ENCODE peak calls at places on chromosomes 4 and X, in four cellular contexts. N is left cardiac atrium, E is left lung, R is Right ventricle myocardium superior. Q is an unnamed sample.

GRCh38 chr4:94669672-94670664 is 87.8 kb upstream of the BMPR1B start:
- ATAC-seq in N (no peak), E (no peak), R (no peak), Q (no peak)

GRCh38 chr4:8394806-8395205 is 45.7 kb downstream of the ACOX3 start:
- ATAC-seq in N (no peak), E (no peak), R (peak; percentile 4), Q (no peak)

GRCh38 chr4:99945718-99946345 is 586 bp downstream of the DNAJB14 start:
- ATAC-seq in N (no peak), E (peak; percentile 3), R (peak; percentile 11), Q (peak; percentile 22)

GRCh38 chrX:150736478-150736877 is 43.3 kb downstream of the MTMR1 start:
- ATAC-seq in N (no peak), E (no peak), R (no peak), Q (no peak)

GRCh38 chr4:23909671-23910070 is 19.8 kb upstream of the PPARGC1A start:
- ATAC-seq in N (no peak), E (no peak), R (no peak), Q (no peak)

GRCh38 chrX:81957900-81958545 is 756.1 kb downstream of the SH3BGRL start:
- ATAC-seq in N (no peak), E (peak; percentile 69), R (no peak), Q (peak; percentile 52)

GRCh38 chrX:9147631-9148189 is 113.8 kb upstream of the FAM9B start:
- ATAC-seq in N (no peak), E (no peak), R (no peak), Q (no peak)

GRCh38 chrX:47482065-47482511 is 934 bp downstream of the ZNF41 start:
- ATAC-seq in N (no peak), E (no peak), R (no peak), Q (no peak)

GRCh38 chrX:129798456-129798855 is 18.7 kb downstream of the SASH3 start:
- ATAC-seq in N (no peak), E (no peak), R (no peak), Q (no peak)

GRCh38 chr4:183602444-183603102 is 56.4 kb downstream of the RWDD4 start:
- ATAC-seq in N (no peak), E (peak; percentile 48), R (peak; percentile 56), Q (no peak)

GRCh38 chr4:38752393-38752961 is 30.3 kb downstream of the TLR10 start:
- ATAC-seq in N (peak; percentile 0), E (peak; percentile 35), R (peak; percentile 34), Q (peak; percentile 31)

GRCh38 chr4:147550626-147551250 is 66.5 kb upstream of the TMEM184C start:
- ATAC-seq in N (peak; percentile 59), E (peak; percentile 76), R (no peak), Q (peak; percentile 20)

GRCh38 chrX:31420302-31420701 is 348.5 kb upstream of the FTHL17 start:
- ATAC-seq in N (no peak), E (no peak), R (no peak), Q (no peak)

GRCh38 chr4:48851651-48852050 is 20.8 kb downstream of the OCIAD1 start:
- ATAC-seq in N (no peak), E (no peak), R (no peak), Q (no peak)

GRCh38 chr4:140557831-140558435 is 10.8 kb downstream of the UCP1 start:
- ATAC-seq in N (peak; percentile 21), E (peak; percentile 78), R (no peak), Q (no peak)

GRCh38 chr4:14115106-14115505 is 487.6 kb upstream of the BOD1L1 start:
- ATAC-seq in N (no peak), E (no peak), R (no peak), Q (no peak)